ENCODE peak calls at places on chromosomes 1 and 21, in four cellular contexts. A is hepatocyte, N is K562, X is PC-9. E is an unnamed sample.

GRCh38 chr1:192986110-192986747 is 72.9 kb downstream of the UCHL5 start:
- DNase-seq in A (peak), N (peak), X (no peak), E (peak)

GRCh38 chr1:166485620-166486019 is 318.8 kb upstream of the FAM78B start:
- DNase-seq in A (no peak), N (no peak), X (no peak), E (peak)

GRCh38 chr1:86779308-86780191 is 75.2 kb downstream of the SH3GLB1 start:
- DNase-seq in A (peak), N (no peak), X (peak), E (peak)

GRCh38 chr1:38817958-38818705 is 41.4 kb downstream of the RRAGC start:
- DNase-seq in A (peak), N (peak), X (peak), E (peak)

GRCh38 chr1:53705446-53706096 is 33.4 kb downstream of the GLIS1 start:
- DNase-seq in A (no peak), N (no peak), X (no peak), E (no peak)

GRCh38 chr1:44377925-44378784 is 23.1 kb upstream of the ERI3 start:
- DNase-seq in A (peak), N (peak), X (peak), E (peak)

GRCh38 chr1:26138974-26139558 is 19.8 kb upstream of the FAM110D start:
- DNase-seq in A (no peak), N (peak), X (no peak), E (no peak)

GRCh38 chr21:38838598-38839369 is 33.1 kb downstream of the ETS2 start:
- DNase-seq in A (no peak), N (no peak), X (no peak), E (no peak)

GRCh38 chr1:236716160-236716559 is 29.9 kb downstream of the ACTN2 start:
- DNase-seq in A (no peak), N (no peak), X (no peak), E (no peak)

GRCh38 chr1:33057095-33057494 is 20.4 kb upstream of the AK2 start:
- DNase-seq in A (no peak), N (no peak), X (no peak), E (no peak)

GRCh38 chr1:15226626-15227286 is 20.3 kb upstream of the FHAD1 start:
- DNase-seq in A (no peak), N (no peak), X (no peak), E (no peak)

GRCh38 chr1:2194319-2194897 is at the start of gene FAAP20:
- DNase-seq in A (peak), N (peak), X (no peak), E (peak)

GRCh38 chr21:45303111-45303615 is 15.5 kb upstream of the POFUT2 start:
- DNase-seq in A (no peak), N (no peak), X (no peak), E (no peak)

GRCh38 chr1:216051071-216051470 is 372.2 kb downstream of the USH2A start:
- DNase-seq in A (no peak), N (no peak), X (no peak), E (no peak)

GRCh38 chr1:102535829-102536505 is 539.2 kb upstream of the OLFM3 start:
- DNase-seq in A (no peak), N (no peak), X (no peak), E (no peak)

GRCh38 chr1:33074193-33074945 is 6.6 kb upstream of the AZIN2 start:
- DNase-seq in A (no peak), N (no peak), X (no peak), E (no peak)

GRCh38 chr1:113057006-113057405 is 16.0 kb upstream of the LRIG2 start:
- DNase-seq in A (no peak), N (no peak), X (no peak), E (no peak)

DNA sequence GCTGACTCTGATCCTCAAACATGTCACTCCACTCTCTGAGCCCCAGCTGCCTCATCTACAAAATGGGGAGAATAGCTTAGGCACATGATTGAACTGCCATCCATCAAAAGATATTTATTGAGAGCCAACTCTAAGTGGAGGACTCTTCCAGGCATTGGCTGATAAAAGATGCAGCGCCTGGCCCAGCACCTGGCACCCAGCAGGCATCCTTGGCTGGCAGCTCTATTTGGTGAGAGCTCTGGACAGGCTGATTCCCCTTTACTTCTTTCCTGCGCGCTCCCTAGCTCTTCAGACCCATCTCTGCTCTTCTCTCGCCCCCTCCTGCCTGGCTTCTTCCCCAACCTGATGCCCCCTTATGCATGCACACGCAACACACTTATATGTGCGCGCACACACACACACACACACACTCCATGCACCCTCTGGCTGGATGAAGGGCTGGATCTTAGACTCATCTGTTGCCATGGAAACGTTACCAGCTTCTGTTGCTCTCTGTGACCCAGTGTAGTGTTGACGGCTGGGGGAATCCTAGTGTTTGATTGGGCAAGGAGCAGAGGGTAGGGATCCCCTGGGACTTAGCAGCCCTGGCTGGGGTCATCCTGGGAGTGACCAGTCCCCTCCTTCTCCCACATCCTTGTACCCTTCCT is 49.3 kb downstream of the VWA5B1 start:
- DNase-seq in A (no peak), N (no peak), X (no peak), E (peak)
- TF ChIP-seq EZH2 in A (no peak), N (no peak), X (no peak), E (no peak)

GRCh38 chr1:224198572-224198971 is 15.5 kb downstream of the DEGS1 start:
- DNase-seq in A (no peak), N (no peak), X (no peak), E (no peak)

GRCh38 chr1:224199679-224200078 is 16.6 kb downstream of the DEGS1 start:
- DNase-seq in A (no peak), N (no peak), X (no peak), E (no peak)

GRCh38 chr1:224193319-224193966 is 10.4 kb downstream of the DEGS1 start:
- DNase-seq in A (no peak), N (peak), X (no peak), E (no peak)

GRCh38 chr1:224201336-224201735 is 18.3 kb downstream of the DEGS1 start:
- DNase-seq in A (peak), N (peak), X (no peak), E (peak)

GRCh38 chr1:224197261-224197600 is 14.2 kb downstream of the DEGS1 start:
- DNase-seq in A (no peak), N (no peak), X (no peak), E (no peak)
- TF ChIP-seq EZH2 in A (no peak), N (no peak), X (no peak), E (no peak)

GRCh38 chr1:65793359-65793732 is 651 bp downstream of the PDE4B start:
- DNase-seq in A (no peak), N (no peak), X (no peak), E (peak)

GRCh38 chr1:65795311-65795710 is 2.6 kb downstream of the PDE4B start:
- DNase-seq in A (no peak), N (no peak), X (no peak), E (no peak)

GRCh38 chr1:65791396-65791795 is 1.3 kb upstream of the PDE4B start:
- DNase-seq in A (no peak), N (no peak), X (no peak), E (peak)

GRCh38 chr1:65792671-65793358 is at the start of gene PDE4B:
- DNase-seq in A (peak), N (no peak), X (no peak), E (peak)

DNA sequence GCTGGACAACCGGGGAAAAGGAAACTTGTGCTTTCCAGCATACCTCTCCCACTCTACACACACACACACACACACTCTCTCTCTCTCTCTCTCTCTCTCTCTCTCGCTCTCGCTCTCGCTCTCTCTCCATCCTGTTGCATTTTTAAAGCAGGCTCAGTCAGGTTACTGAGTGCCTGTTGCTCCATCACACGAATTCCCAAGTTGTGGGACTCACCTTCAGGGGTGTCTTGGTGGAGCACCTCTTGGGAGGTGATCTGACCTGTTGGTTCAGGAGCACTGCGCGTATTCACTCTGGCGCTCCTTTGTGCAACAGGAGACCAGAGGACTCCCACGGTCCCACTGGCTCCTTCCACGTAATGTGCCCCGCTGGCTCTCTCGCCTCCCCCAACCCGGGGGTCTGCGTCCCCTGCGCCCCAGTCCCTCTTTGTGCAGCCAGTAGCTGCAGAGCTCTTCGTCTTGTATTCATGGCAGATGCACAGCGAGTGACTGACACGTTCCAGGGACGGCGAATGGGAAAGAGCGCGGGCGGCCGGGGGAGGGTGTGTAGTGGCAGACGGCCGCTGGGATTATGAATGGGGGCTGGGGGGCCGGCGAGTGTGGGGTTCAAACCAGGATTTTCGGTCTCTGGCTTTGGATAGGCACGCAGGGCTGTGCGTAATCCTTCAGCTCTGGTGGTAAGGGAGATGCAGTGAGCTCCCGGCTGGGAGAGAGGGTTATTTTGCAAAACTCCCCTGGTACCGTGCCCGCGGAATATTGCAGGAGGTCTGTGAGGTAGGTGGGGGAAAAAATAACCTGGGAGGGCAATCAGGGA is 630 bp upstream of the PDE4B start:
- DNase-seq in A (no peak), N (no peak), X (no peak), E (peak)
- TF ChIP-seq EZH2 in A (no peak), N (no peak), X (no peak), E (no peak)

GRCh38 chr1:23215291-23215690 is 2.0 kb downstream of the HTR1D start:
- DNase-seq in A (no peak), N (no peak), X (no peak), E (no peak)

GRCh38 chr1:23217421-23218115 is at the start of gene HTR1D:
- DNase-seq in A (peak), N (peak), X (peak), E (peak)

GRCh38 chr1:23216771-23217420 is 406 bp downstream of the HTR1D start:
- DNase-seq in A (peak), N (peak), X (peak), E (peak)

GRCh38 chr1:23214640-23215039 is 2.7 kb downstream of the HTR1D start:
- DNase-seq in A (no peak), N (no peak), X (no peak), E (peak)

GRCh38 chr1:23215751-23216449 is 1.4 kb downstream of the HTR1D start:
- DNase-seq in A (no peak), N (no peak), X (peak), E (no peak)
- TF ChIP-seq EZH2 in A (no peak), N (no peak), X (no peak), E (no peak)

DNA sequence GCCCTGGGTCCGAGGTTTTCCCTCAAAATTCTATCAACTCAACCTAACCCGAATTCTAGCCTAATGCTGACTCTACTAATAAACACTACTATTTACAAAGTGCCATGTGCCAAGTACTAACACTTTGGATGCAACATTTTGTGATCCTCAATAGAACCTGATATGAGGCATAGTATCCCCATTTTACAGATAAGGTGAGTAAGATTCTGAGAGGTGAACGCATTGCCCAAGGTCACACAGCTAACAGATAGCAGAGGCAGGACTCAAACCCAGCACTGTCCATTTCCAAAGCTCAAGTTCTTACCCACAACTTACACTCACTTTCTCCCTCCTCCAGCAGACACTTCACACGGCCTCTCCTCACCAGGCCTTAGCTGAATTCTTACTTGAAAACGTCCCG is 46.0 kb upstream of the LAPTM5 start:
- DNase-seq in A (no peak), N (no peak), X (no peak), E (no peak)
- TF ChIP-seq EZH2 in A (no peak), N (no peak), X (no peak), E (no peak)

DNA sequence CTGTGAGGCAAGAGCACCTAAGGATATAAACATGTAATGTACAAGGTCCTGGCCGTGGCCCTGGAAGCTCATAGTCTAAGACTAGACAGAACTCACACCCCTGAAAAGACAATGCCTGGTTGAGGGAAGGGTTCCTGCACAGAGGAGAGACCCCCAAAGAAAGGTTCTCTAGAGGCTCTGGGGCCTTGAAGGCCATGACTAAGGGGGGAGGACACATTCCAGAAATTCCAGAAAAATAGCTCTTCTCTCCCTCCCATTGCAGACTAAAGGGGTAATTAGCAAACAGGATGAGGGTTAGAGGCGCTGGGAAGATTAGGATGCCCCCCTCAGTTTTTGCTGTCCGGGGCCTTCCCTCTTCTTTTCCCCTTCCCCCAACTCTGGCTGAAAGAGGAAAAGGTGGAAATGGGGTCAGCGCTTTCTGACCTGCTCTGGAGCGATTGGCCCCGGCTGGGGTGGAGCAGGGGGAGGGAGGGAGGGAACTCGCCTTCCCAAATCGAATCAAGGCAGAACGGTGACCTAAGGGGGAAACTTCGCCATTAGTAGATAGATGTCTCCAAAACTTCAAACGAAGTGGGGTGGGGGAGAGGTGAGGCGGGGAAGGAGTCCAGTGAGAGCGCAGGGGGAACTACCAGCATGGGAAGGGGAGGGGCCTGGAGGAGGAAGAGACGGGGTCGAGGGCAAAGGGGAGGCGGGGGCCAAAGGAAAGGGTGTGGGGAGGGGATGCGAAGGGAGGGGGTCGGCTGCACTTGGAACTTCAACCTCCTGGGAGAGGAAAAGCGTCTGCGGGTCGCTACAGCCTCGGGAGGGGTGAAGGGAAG is 11.8 kb downstream of the PAX7 start:
- DNase-seq in A (no peak), N (no peak), X (no peak), E (no peak)
- TF ChIP-seq EZH2 in A (no peak), N (no peak), X (no peak), E (no peak)

E was measured in GM23248.